ENCODE peak calls at places on chromosomes 2 and 18, in four cellular contexts. V is PC-3, F is SK-N-SH, U is neural progenitor cell. Q is an unnamed sample.

GRCh38 chr2:66438498-66439290 is 3.8 kb downstream of the MEIS1 start:
- DNase-seq in V (no peak), F (no peak), U (no peak), Q (no peak)

GRCh38 chr2:71244302-71244660 is 17.4 kb upstream of the PAIP2B start:
- DNase-seq in V (no peak), F (no peak), U (no peak), Q (no peak)

GRCh38 chr2:71882949-71883472 is 264.7 kb downstream of the CYP26B1 start:
- DNase-seq in V (peak; percentile 45), F (peak; percentile 90), U (no peak), Q (peak; percentile 90)

GRCh38 chr2:235568431-235568830 is 74.6 kb downstream of the AGAP1 start:
- DNase-seq in V (no peak), F (no peak), U (no peak), Q (no peak)

GRCh38 chr18:27608742-27609141 is 423.6 kb upstream of the CHST9 start:
- DNase-seq in V (peak; percentile 37), F (no peak), U (no peak), Q (no peak)

GRCh38 chr2:26532301-26533250 is 54.7 kb upstream of the OTOF start:
- DNase-seq in V (no peak), F (no peak), U (no peak), Q (no peak)

GRCh38 chr18:68262697-68263293 is 452.1 kb downstream of the TMX3 start:
- DNase-seq in V (peak; percentile 88), F (no peak), U (no peak), Q (no peak)

GRCh38 chr2:189142893-189143759 is 36.4 kb downstream of the COL5A2 start:
- DNase-seq in V (peak; percentile 76), F (no peak), U (peak; percentile 76), Q (peak; percentile 58)

GRCh38 chr18:21242141-21243040 is at the start of gene GREB1L:
- DNase-seq in V (peak; percentile 85), F (peak; percentile 57), U (peak; percentile 93), Q (peak; percentile 90)

GRCh38 chr2:16662440-16662839 is 3.2 kb downstream of the CYRIA start:
- DNase-seq in V (no peak), F (no peak), U (no peak), Q (no peak)

GRCh38 chr2:57181315-57182038 is 865.1 kb upstream of the VRK2 start:
- DNase-seq in V (peak; percentile 58), F (no peak), U (no peak), Q (no peak)

GRCh38 chr2:188333751-188334524 is 42.3 kb downstream of the GULP1 start:
- DNase-seq in V (no peak), F (no peak), U (peak; percentile 90), Q (no peak)

GRCh38 chr18:14974576-14974975 is 226.6 kb downstream of the ANKRD30B start:
- DNase-seq in V (peak; percentile 95), F (no peak), U (no peak), Q (no peak)

GRCh38 chr18:79258447-79258846 is 137.3 kb upstream of the NFATC1 start:
- DNase-seq in V (no peak), F (no peak), U (no peak), Q (no peak)

GRCh38 chr2:202038471-202039277 is 5.0 kb downstream of the FZD7 start:
- DNase-seq in V (peak; percentile 33), F (no peak), U (peak; percentile 48), Q (peak; percentile 60)

GRCh38 chr2:173934895-173935294 is 30.3 kb downstream of the SP3 start:
- DNase-seq in V (peak; percentile 70), F (no peak), U (no peak), Q (no peak)

GRCh38 chr2:173935305-173935704 is 29.9 kb downstream of the SP3 start:
- DNase-seq in V (no peak), F (no peak), U (no peak), Q (no peak)

GRCh38 chr2:173941567-173941966 is 23.6 kb downstream of the SP3 start:
- DNase-seq in V (no peak), F (no peak), U (no peak), Q (no peak)

GRCh38 chr2:173940208-173941020 is 24.8 kb downstream of the SP3 start:
- DNase-seq in V (no peak), F (no peak), U (no peak), Q (no peak)

GRCh38 chr2:173938700-173939384 is 26.3 kb downstream of the SP3 start:
- DNase-seq in V (no peak), F (peak; percentile 57), U (no peak), Q (no peak)
- H3K4me2 ChIP-seq in V (no peak overlapping the region), F (no peak overlapping the region), U (no peak overlapping the region), Q (no peak overlapping the region)

DNA sequence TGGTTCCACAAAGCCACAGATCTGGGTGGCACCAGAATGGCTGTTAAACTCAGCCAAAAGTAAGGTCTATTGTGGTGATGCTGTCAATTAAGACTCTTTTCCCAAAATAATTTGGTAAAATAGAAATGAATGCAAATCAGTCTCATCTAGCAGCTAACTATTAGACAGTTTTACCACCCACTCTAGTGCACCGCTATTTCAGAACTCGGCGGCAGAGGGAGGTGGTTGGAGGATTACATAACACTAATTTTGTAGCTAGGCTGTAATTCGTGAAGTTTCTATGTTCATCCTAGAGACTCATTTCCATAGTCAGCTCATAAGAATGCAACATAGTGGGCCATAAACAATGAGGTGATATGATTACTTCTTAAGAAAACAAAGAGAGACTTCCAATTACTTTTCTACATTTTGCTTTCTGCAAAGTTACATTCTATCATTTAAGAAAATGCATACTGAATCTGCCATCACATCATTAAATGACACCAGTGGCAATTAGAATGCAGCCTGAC is 413.8 kb downstream of the FBXO15 start:
- DNase-seq in V (no peak), F (no peak), U (no peak), Q (no peak)
- TF ChIP-seq EZH2phosphoT487 in V (no peak), F (no peak), U (no peak), Q (no peak)

GRCh38 chr2:198287706-198288105 is 483.3 kb downstream of the PLCL1 start:
- DNase-seq in V (no peak), F (no peak), U (no peak), Q (no peak)

GRCh38 chr2:198282061-198282460 is 477.7 kb downstream of the PLCL1 start:
- DNase-seq in V (no peak), F (no peak), U (no peak), Q (no peak)

GRCh38 chr2:198283149-198283548 is 478.8 kb downstream of the PLCL1 start:
- DNase-seq in V (no peak), F (no peak), U (no peak), Q (no peak)

GRCh38 chr2:198280145-198280544 is 475.8 kb downstream of the PLCL1 start:
- DNase-seq in V (no peak), F (no peak), U (no peak), Q (no peak)

DNA sequence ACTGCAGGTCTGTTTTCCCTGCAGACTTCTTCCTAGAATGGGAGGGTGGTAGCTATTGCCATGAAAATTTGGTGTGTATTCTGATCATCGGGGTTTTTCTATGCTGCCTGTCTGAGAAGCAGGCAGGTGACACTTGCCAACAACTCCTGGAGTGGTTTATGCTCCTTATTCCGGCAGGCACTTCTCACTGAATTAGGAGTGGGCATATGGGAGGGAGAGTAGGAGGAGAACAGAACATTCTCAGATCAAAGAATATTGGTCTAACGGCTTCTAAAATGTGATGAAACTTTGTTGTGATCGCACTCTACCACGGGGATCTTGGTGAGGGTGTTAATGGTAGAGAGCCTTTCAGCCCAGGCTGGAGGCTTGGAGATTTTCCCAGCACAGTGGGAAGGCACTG is 480.8 kb downstream of the PLCL1 start:
- DNase-seq in V (no peak), F (no peak), U (no peak), Q (no peak)
- H3K4me2 ChIP-seq in V (no peak overlapping the region), F (no peak overlapping the region), U (no peak overlapping the region), Q (no peak overlapping the region)

DNA sequence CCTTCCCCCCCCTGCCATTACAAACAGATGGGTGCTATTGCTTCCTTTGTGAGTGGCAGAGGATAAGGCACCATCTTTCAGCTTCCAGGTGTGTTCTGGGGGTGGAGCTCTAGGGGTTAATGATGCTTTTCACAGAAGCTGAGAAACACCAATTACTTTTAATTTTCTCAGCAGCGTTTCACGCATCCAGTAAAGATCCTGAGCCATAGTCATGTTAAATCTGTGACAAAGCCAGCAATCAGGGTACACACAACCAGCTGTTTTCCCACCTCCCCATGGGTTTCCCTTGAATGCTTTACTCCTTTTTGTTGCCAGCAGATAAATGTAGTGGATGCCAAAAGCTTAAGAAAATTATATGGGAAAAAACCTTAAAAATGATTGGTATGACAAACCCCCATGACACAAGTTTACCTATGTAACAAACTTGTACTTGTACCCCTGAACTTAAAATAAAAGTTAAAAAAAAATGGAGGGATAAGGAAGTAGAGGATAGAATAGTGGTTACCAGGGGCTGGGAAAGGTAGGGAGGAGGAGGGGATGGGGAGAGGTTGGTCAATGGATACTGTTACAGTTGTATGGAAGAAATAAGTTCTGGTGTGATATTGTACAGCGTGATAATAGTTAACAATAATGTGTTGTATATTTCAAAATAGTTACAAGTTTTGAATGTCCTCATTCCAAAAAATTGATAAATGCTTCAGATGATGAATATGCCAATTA is 70.0 kb downstream of the ACOXL start:
- DNase-seq in V (no peak), F (no peak), U (no peak), Q (no peak)
- TF ChIP-seq EZH2phosphoT487 in V (no peak), F (no peak), U (no peak), Q (no peak)

GRCh38 chr2:85588218-85589044 is 4.2 kb downstream of the VAMP5 start:
- DNase-seq in V (no peak), F (no peak), U (no peak), Q (no peak)
- H3K4me2 ChIP-seq in V (no peak overlapping the region), F (no peak overlapping the region), U (no peak overlapping the region), Q (no peak overlapping the region)

GRCh38 chr2:238585836-238586821 is 159.4 kb downstream of the ASB1 start:
- DNase-seq in V (no peak), F (no peak), U (peak; percentile 32), Q (no peak)
- TF ChIP-seq EZH2phosphoT487 in V (no peak), F (no peak), U (no peak), Q (no peak)

GRCh38 chr2:58204195-58204959 is 36.7 kb downstream of the FANCL start:
- DNase-seq in V (peak; percentile 83), F (no peak), U (no peak), Q (no peak)
- H3K4me2 ChIP-seq in V (peak overlapping the region; percentile 76), F (no peak overlapping the region), U (no peak overlapping the region), Q (no peak overlapping the region)

GRCh38 chr2:237859533-237860272 is at the start of gene RAMP1:
- DNase-seq in V (peak; percentile 62), F (peak; percentile 81), U (peak; percentile 45), Q (peak; percentile 56)
- TF ChIP-seq EZH2phosphoT487 in V (no peak), F (no peak), U (peak; percentile 74), Q (no peak)

DNA sequence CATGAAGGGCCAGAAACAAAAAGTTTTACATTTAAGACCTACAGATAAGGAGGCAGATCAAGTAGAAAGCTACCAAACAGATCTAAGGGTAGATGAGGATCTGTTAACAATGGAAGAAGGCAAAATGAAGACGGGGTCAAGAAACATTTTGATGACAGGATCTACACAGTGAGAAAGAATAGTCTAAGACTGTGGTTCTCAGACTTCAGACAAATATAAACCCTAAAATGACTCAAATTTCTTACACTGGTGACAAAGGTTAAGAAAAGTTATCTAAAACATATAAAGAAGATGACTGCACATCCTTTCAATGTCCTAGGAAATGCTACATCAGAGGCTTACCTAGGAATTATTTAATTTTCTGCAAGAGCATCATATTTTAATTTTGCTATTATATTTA is 34.4 kb downstream of the TRIP12 start:
- DNase-seq in V (no peak), F (no peak), U (no peak), Q (no peak)
- H3K4me2 ChIP-seq in V (no peak overlapping the region), F (no peak overlapping the region), U (no peak overlapping the region), Q (no peak overlapping the region)

GRCh38 chr2:163878718-163879117 is 142.9 kb upstream of the FIGN start:
- DNase-seq in V (peak; percentile 61), F (peak; percentile 21), U (peak; percentile 60), Q (peak; percentile 25)
- TF ChIP-seq EZH2phosphoT487 in V (no peak), F (no peak), U (no peak), Q (no peak)